ENCODE peak calls at places on chromosomes 12 and 14, in seven cellular contexts. M, T, V, X, W, I and N are unnamed samples.

GRCh38 chr14:76237349-76237990 is 85.7 kb downstream of the GPATCH2L start:
- DNase-seq in M (no peak), T (no peak), V (no peak), X (no peak), W (no peak), I (no peak), N (no peak)

GRCh38 chr14:68476212-68476964 is 316.5 kb downstream of the ZFP36L1 start:
- DNase-seq in M (peak; percentile 97), T (peak; percentile 86), V (no peak), X (no peak), W (no peak), I (peak; percentile 71), N (peak; percentile 29)

GRCh38 chr14:22387776-22388241 is 201.2 kb downstream of the DAD1 start:
- DNase-seq in M (no peak), T (no peak), V (peak; percentile 29), X (no peak), W (no peak), I (no peak), N (no peak)

GRCh38 chr14:89276424-89276975 is 140.5 kb downstream of the FOXN3 start:
- DNase-seq in M (no peak), T (no peak), V (no peak), X (no peak), W (peak; percentile 66), I (no peak), N (no peak)

GRCh38 chr12:50614167-50614762 is 109.5 kb downstream of the DIP2B start:
- DNase-seq in M (no peak), T (no peak), V (no peak), X (no peak), W (no peak), I (peak; percentile 60), N (no peak)

GRCh38 chr12:59886131-59886751 is 290.4 kb downstream of the SLC16A7 start:
- DNase-seq in M (no peak), T (no peak), V (no peak), X (no peak), W (no peak), I (no peak), N (no peak)

GRCh38 chr14:86847176-86847575 is 1145.8 kb downstream of the GALC start:
- DNase-seq in M (peak; percentile 7), T (no peak), V (no peak), X (no peak), W (no peak), I (no peak), N (no peak)

GRCh38 chr12:21773263-21773741 is 1.2 kb downstream of the KCNJ8 start:
- DNase-seq in M (no peak), T (no peak), V (no peak), X (peak; percentile 52), W (no peak), I (peak; percentile 4), N (no peak)

GRCh38 chr12:93577222-93577621 is 4.7 kb downstream of the SOCS2 start:
- DNase-seq in M (no peak), T (no peak), V (no peak), X (no peak), W (no peak), I (no peak), N (no peak)

GRCh38 chr12:40469736-40470135 is 222.5 kb upstream of the CNTN1 start:
- DNase-seq in M (no peak), T (no peak), V (no peak), X (no peak), W (no peak), I (no peak), N (no peak)

GRCh38 chr12:32083489-32083888 is 23.2 kb upstream of the BICD1 start:
- DNase-seq in M (peak; percentile 65), T (no peak), V (no peak), X (no peak), W (no peak), I (no peak), N (no peak)

GRCh38 chr14:51865953-51866747 is 5.7 kb downstream of the GNG2 start:
- DNase-seq in M (no peak), T (no peak), V (no peak), X (no peak), W (no peak), I (no peak), N (no peak)

GRCh38 chr12:87216436-87216835 is 812.8 kb downstream of the C12orf50 start:
- DNase-seq in M (no peak), T (no peak), V (no peak), X (no peak), W (no peak), I (no peak), N (no peak)

GRCh38 chr12:78863482-78864427 is 819 bp upstream of the SYT1 start:
- DNase-seq in M (peak; percentile 3), T (no peak), V (peak; percentile 92), X (peak; percentile 95), W (no peak), I (peak; percentile 78), N (no peak)

GRCh38 chr14:77039285-77040058 is 11.0 kb upstream of the IRF2BPL start:
- DNase-seq in M (no peak), T (no peak), V (peak; percentile 54), X (peak; percentile 51), W (no peak), I (peak; percentile 39), N (no peak)

GRCh38 chr12:57897296-57897974 is 43.9 kb upstream of the ATP23 start:
- DNase-seq in M (no peak), T (no peak), V (peak; percentile 70), X (peak; percentile 68), W (no peak), I (no peak), N (no peak)

GRCh38 chr12:113120670-113121370 is 14.7 kb downstream of the RASAL1 start:
- DNase-seq in M (no peak), T (no peak), V (peak; percentile 38), X (peak; percentile 42), W (no peak), I (no peak), N (no peak)

GRCh38 chr12:104680506-104680905 is 223.8 kb downstream of the CHST11 start:
- DNase-seq in M (no peak), T (no peak), V (no peak), X (no peak), W (no peak), I (peak; percentile 11), N (no peak)

GRCh38 chr12:95173392-95174251 is 43.6 kb downstream of the FGD6 start:
- DNase-seq in M (peak; percentile 20), T (peak; percentile 70), V (no peak), X (no peak), W (no peak), I (peak; percentile 85), N (no peak)

GRCh38 chr12:645563-646071 is 17.6 kb downstream of the NINJ2 start:
- DNase-seq in M (no peak), T (peak; percentile 71), V (no peak), X (no peak), W (no peak), I (peak; percentile 77), N (no peak)

GRCh38 chr12:119659289-119659897 is 8.5 kb upstream of the PRKAB1 start:
- DNase-seq in M (no peak), T (no peak), V (peak; percentile 21), X (peak; percentile 81), W (peak; percentile 24), I (peak; percentile 64), N (no peak)

GRCh38 chr12:49233842-49234526 is 30.9 kb upstream of the TUBA1C start:
- DNase-seq in M (no peak), T (peak; percentile 34), V (peak; percentile 90), X (peak; percentile 85), W (no peak), I (no peak), N (peak; percentile 99)

GRCh38 chr14:102729825-102730224 is 47.4 kb upstream of the TRAF3 start:
- DNase-seq in M (no peak), T (no peak), V (no peak), X (no peak), W (no peak), I (no peak), N (no peak)

GRCh38 chr12:23350808-23351207 is 598.7 kb downstream of the SOX5 start:
- DNase-seq in M (no peak), T (no peak), V (no peak), X (no peak), W (no peak), I (no peak), N (no peak)

GRCh38 chr12:19278407-19278806 is 148.9 kb downstream of the PLEKHA5 start:
- DNase-seq in M (no peak), T (no peak), V (no peak), X (no peak), W (no peak), I (no peak), N (no peak)

GRCh38 chr12:102484017-102484731 is 3.8 kb upstream of the IGF1 start:
- DNase-seq in M (peak; percentile 44), T (peak; percentile 57), V (peak; percentile 27), X (peak; percentile 75), W (peak; percentile 27), I (peak; percentile 76), N (peak; percentile 39)